ENCODE peak calls at places on chromosome 7, in ten cellular contexts. One of them, this sample, is unnamed.

GRCh38 chr7:105346593-105347322 is 42.0 kb downstream of the SRPK2 start:
- DNase-seq in IMR-90: no peak
- DNase-seq in AG08395: no peak
- DNase-seq in stimulated activated CD4-positive, alpha-beta T cell treated with anti-CD3 and anti-CD28 coated beads, Interleukin-15, amount 100 ng/mL, for 24 hours: no peak
- DNase-seq in iPS DF 6.9: no peak
- DNase-seq in GDM1: no peak
- DNase-seq in kidney tubule cell: no peak
- DNase-seq in B cell: no peak
- DNase-seq in mammary epithelial cell: no peak
- DNase-seq in dorsolateral prefrontal cortex: no peak
- DNase-seq in this sample: peak; percentile 55

GRCh38 chr7:111958889-111959288 is 247.3 kb downstream of the DOCK4 start:
- DNase-seq in dorsolateral prefrontal cortex: no peak
- DNase-seq in GDM1: no peak
- DNase-seq in AG08395: no peak
- DNase-seq in kidney tubule cell: peak; percentile 27
- DNase-seq in B cell: no peak
- DNase-seq in mammary epithelial cell: peak; percentile 30
- DNase-seq in IMR-90: no peak
- DNase-seq in stimulated activated CD4-positive, alpha-beta T cell treated with anti-CD3 and anti-CD28 coated beads, Interleukin-15, amount 100 ng/mL, for 24 hours: no peak
- DNase-seq in iPS DF 6.9: no peak
- DNase-seq in this sample: no peak

GRCh38 chr7:123437447-123437995 is 96.9 kb downstream of the IQUB start:
- DNase-seq in mammary epithelial cell: peak; percentile 71
- DNase-seq in B cell: no peak
- DNase-seq in dorsolateral prefrontal cortex: no peak
- DNase-seq in AG08395: no peak
- DNase-seq in IMR-90: no peak
- DNase-seq in kidney tubule cell: peak; percentile 71
- DNase-seq in stimulated activated CD4-positive, alpha-beta T cell treated with anti-CD3 and anti-CD28 coated beads, Interleukin-15, amount 100 ng/mL, for 24 hours: no peak
- DNase-seq in iPS DF 6.9: no peak
- DNase-seq in GDM1: no peak
- DNase-seq in this sample: no peak

GRCh38 chr7:156639426-156640256 is 933 bp upstream of the RNF32 start:
- DNase-seq in mammary epithelial cell: no peak
- DNase-seq in IMR-90: no peak
- DNase-seq in kidney tubule cell: peak; percentile 25
- DNase-seq in dorsolateral prefrontal cortex: no peak
- DNase-seq in stimulated activated CD4-positive, alpha-beta T cell treated with anti-CD3 and anti-CD28 coated beads, Interleukin-15, amount 100 ng/mL, for 24 hours: peak; percentile 17
- DNase-seq in AG08395: no peak
- DNase-seq in iPS DF 6.9: no peak
- DNase-seq in GDM1: no peak
- DNase-seq in B cell: no peak
- DNase-seq in this sample: peak; percentile 4

GRCh38 chr7:2978403-2978802 is 65.3 kb downstream of the CARD11 start:
- DNase-seq in B cell: peak; percentile 93
- DNase-seq in dorsolateral prefrontal cortex: no peak
- DNase-seq in kidney tubule cell: peak; percentile 42
- DNase-seq in IMR-90: no peak
- DNase-seq in iPS DF 6.9: peak; percentile 9
- DNase-seq in AG08395: no peak
- DNase-seq in mammary epithelial cell: peak; percentile 46
- DNase-seq in GDM1: no peak
- DNase-seq in stimulated activated CD4-positive, alpha-beta T cell treated with anti-CD3 and anti-CD28 coated beads, Interleukin-15, amount 100 ng/mL, for 24 hours: peak; percentile 97
- DNase-seq in this sample: peak; percentile 61

GRCh38 chr7:1619152-1620079 is 49.6 kb upstream of the PSMG3 start:
- DNase-seq in mammary epithelial cell: no peak
- DNase-seq in B cell: no peak
- DNase-seq in GDM1: no peak
- DNase-seq in stimulated activated CD4-positive, alpha-beta T cell treated with anti-CD3 and anti-CD28 coated beads, Interleukin-15, amount 100 ng/mL, for 24 hours: peak; percentile 4
- DNase-seq in AG08395: no peak
- DNase-seq in kidney tubule cell: no peak
- DNase-seq in IMR-90: no peak
- DNase-seq in iPS DF 6.9: no peak
- DNase-seq in dorsolateral prefrontal cortex: no peak
- DNase-seq in this sample: no peak

GRCh38 chr7:15397159-15397550 is 164.7 kb downstream of the AGMO start:
- DNase-seq in AG08395: no peak
- DNase-seq in mammary epithelial cell: no peak
- DNase-seq in stimulated activated CD4-positive, alpha-beta T cell treated with anti-CD3 and anti-CD28 coated beads, Interleukin-15, amount 100 ng/mL, for 24 hours: no peak
- DNase-seq in GDM1: no peak
- DNase-seq in kidney tubule cell: no peak
- DNase-seq in iPS DF 6.9: no peak
- DNase-seq in dorsolateral prefrontal cortex: no peak
- DNase-seq in B cell: no peak
- DNase-seq in IMR-90: no peak
- DNase-seq in this sample: no peak

GRCh38 chr7:53996856-53997255 is 545.3 kb upstream of the VSTM2A start:
- DNase-seq in stimulated activated CD4-positive, alpha-beta T cell treated with anti-CD3 and anti-CD28 coated beads, Interleukin-15, amount 100 ng/mL, for 24 hours: no peak
- DNase-seq in iPS DF 6.9: no peak
- DNase-seq in IMR-90: no peak
- DNase-seq in dorsolateral prefrontal cortex: no peak
- DNase-seq in B cell: no peak
- DNase-seq in AG08395: no peak
- DNase-seq in mammary epithelial cell: no peak
- DNase-seq in GDM1: no peak
- DNase-seq in kidney tubule cell: peak; percentile 45
- DNase-seq in this sample: no peak

GRCh38 chr7:70218006-70218405 is 619.7 kb downstream of the AUTS2 start:
- DNase-seq in kidney tubule cell: no peak
- DNase-seq in GDM1: no peak
- DNase-seq in AG08395: no peak
- DNase-seq in dorsolateral prefrontal cortex: no peak
- DNase-seq in stimulated activated CD4-positive, alpha-beta T cell treated with anti-CD3 and anti-CD28 coated beads, Interleukin-15, amount 100 ng/mL, for 24 hours: no peak
- DNase-seq in IMR-90: no peak
- DNase-seq in iPS DF 6.9: no peak
- DNase-seq in B cell: no peak
- DNase-seq in mammary epithelial cell: no peak
- DNase-seq in this sample: no peak

GRCh38 chr7:497946-498655 is 21.5 kb downstream of the PDGFA start:
- DNase-seq in B cell: no peak
- DNase-seq in iPS DF 6.9: no peak
- DNase-seq in stimulated activated CD4-positive, alpha-beta T cell treated with anti-CD3 and anti-CD28 coated beads, Interleukin-15, amount 100 ng/mL, for 24 hours: no peak
- DNase-seq in kidney tubule cell: no peak
- DNase-seq in IMR-90: no peak
- DNase-seq in AG08395: no peak
- DNase-seq in dorsolateral prefrontal cortex: no peak
- DNase-seq in GDM1: no peak
- DNase-seq in mammary epithelial cell: no peak
- DNase-seq in this sample: no peak

GRCh38 chr7:17123020-17123419 is 175.4 kb upstream of the AHR start:
- DNase-seq in iPS DF 6.9: no peak
- DNase-seq in IMR-90: peak; percentile 94
- DNase-seq in B cell: no peak
- DNase-seq in dorsolateral prefrontal cortex: no peak
- DNase-seq in mammary epithelial cell: no peak
- DNase-seq in stimulated activated CD4-positive, alpha-beta T cell treated with anti-CD3 and anti-CD28 coated beads, Interleukin-15, amount 100 ng/mL, for 24 hours: no peak
- DNase-seq in kidney tubule cell: peak; percentile 20
- DNase-seq in AG08395: peak; percentile 74
- DNase-seq in GDM1: peak; percentile 27
- DNase-seq in this sample: no peak

GRCh38 chr7:35249537-35249907 is 4.4 kb downstream of the TBX20 start:
- DNase-seq in stimulated activated CD4-positive, alpha-beta T cell treated with anti-CD3 and anti-CD28 coated beads, Interleukin-15, amount 100 ng/mL, for 24 hours: no peak
- DNase-seq in mammary epithelial cell: no peak
- DNase-seq in GDM1: no peak
- DNase-seq in B cell: no peak
- DNase-seq in dorsolateral prefrontal cortex: no peak
- DNase-seq in iPS DF 6.9: no peak
- DNase-seq in IMR-90: no peak
- DNase-seq in AG08395: no peak
- DNase-seq in kidney tubule cell: no peak
- DNase-seq in this sample: no peak

GRCh38 chr7:37920619-37921339 is at the start of gene EPDR1:
- DNase-seq in kidney tubule cell: peak; percentile 84
- DNase-seq in GDM1: peak; percentile 58
- DNase-seq in dorsolateral prefrontal cortex: peak; percentile 76
- DNase-seq in AG08395: peak; percentile 56
- DNase-seq in B cell: no peak
- DNase-seq in iPS DF 6.9: no peak
- DNase-seq in mammary epithelial cell: peak; percentile 23
- DNase-seq in IMR-90: no peak
- DNase-seq in stimulated activated CD4-positive, alpha-beta T cell treated with anti-CD3 and anti-CD28 coated beads, Interleukin-15, amount 100 ng/mL, for 24 hours: peak; percentile 58
- DNase-seq in this sample: peak; percentile 85

GRCh38 chr7:101882595-101883564 is 65.5 kb downstream of the CUX1 start:
- DNase-seq in kidney tubule cell: peak; percentile 99
- DNase-seq in GDM1: no peak
- DNase-seq in mammary epithelial cell: peak; percentile 99
- DNase-seq in iPS DF 6.9: no peak
- DNase-seq in IMR-90: peak; percentile 100
- DNase-seq in B cell: no peak
- DNase-seq in dorsolateral prefrontal cortex: no peak
- DNase-seq in stimulated activated CD4-positive, alpha-beta T cell treated with anti-CD3 and anti-CD28 coated beads, Interleukin-15, amount 100 ng/mL, for 24 hours: no peak
- DNase-seq in AG08395: peak; percentile 96
- DNase-seq in this sample: peak; percentile 35

GRCh38 chr7:497346-497745 is 22.3 kb downstream of the PDGFA start:
- DNase-seq in AG08395: no peak
- DNase-seq in GDM1: no peak
- DNase-seq in dorsolateral prefrontal cortex: no peak
- DNase-seq in B cell: no peak
- DNase-seq in IMR-90: no peak
- DNase-seq in mammary epithelial cell: no peak
- DNase-seq in kidney tubule cell: no peak
- DNase-seq in iPS DF 6.9: no peak
- DNase-seq in stimulated activated CD4-positive, alpha-beta T cell treated with anti-CD3 and anti-CD28 coated beads, Interleukin-15, amount 100 ng/mL, for 24 hours: no peak
- DNase-seq in this sample: no peak

GRCh38 chr7:55953707-55954475 is 2.2 kb downstream of the MRPS17 start:
- DNase-seq in mammary epithelial cell: no peak
- DNase-seq in B cell: no peak
- DNase-seq in dorsolateral prefrontal cortex: no peak
- DNase-seq in GDM1: no peak
- DNase-seq in iPS DF 6.9: no peak
- DNase-seq in kidney tubule cell: no peak
- DNase-seq in IMR-90: no peak
- DNase-seq in AG08395: no peak
- DNase-seq in stimulated activated CD4-positive, alpha-beta T cell treated with anti-CD3 and anti-CD28 coated beads, Interleukin-15, amount 100 ng/mL, for 24 hours: no peak
- DNase-seq in this sample: no peak

GRCh38 chr7:146665023-146665422 is 548.4 kb downstream of the CNTNAP2 start:
- DNase-seq in stimulated activated CD4-positive, alpha-beta T cell treated with anti-CD3 and anti-CD28 coated beads, Interleukin-15, amount 100 ng/mL, for 24 hours: no peak
- DNase-seq in iPS DF 6.9: no peak
- DNase-seq in IMR-90: no peak
- DNase-seq in B cell: no peak
- DNase-seq in AG08395: no peak
- DNase-seq in GDM1: no peak
- DNase-seq in mammary epithelial cell: no peak
- DNase-seq in kidney tubule cell: no peak
- DNase-seq in dorsolateral prefrontal cortex: no peak
- DNase-seq in this sample: no peak

GRCh38 chr7:4763091-4763793 is 12.2 kb upstream of the AP5Z1 start:
- DNase-seq in B cell: no peak
- DNase-seq in iPS DF 6.9: no peak
- DNase-seq in GDM1: no peak
- DNase-seq in dorsolateral prefrontal cortex: no peak
- DNase-seq in IMR-90: no peak
- DNase-seq in AG08395: no peak
- DNase-seq in kidney tubule cell: no peak
- DNase-seq in stimulated activated CD4-positive, alpha-beta T cell treated with anti-CD3 and anti-CD28 coated beads, Interleukin-15, amount 100 ng/mL, for 24 hours: no peak
- DNase-seq in mammary epithelial cell: no peak
- DNase-seq in this sample: no peak

GRCh38 chr7:50205011-50205410 is 99.5 kb upstream of the IKZF1 start:
- DNase-seq in IMR-90: no peak
- DNase-seq in AG08395: no peak
- DNase-seq in stimulated activated CD4-positive, alpha-beta T cell treated with anti-CD3 and anti-CD28 coated beads, Interleukin-15, amount 100 ng/mL, for 24 hours: no peak
- DNase-seq in kidney tubule cell: no peak
- DNase-seq in dorsolateral prefrontal cortex: no peak
- DNase-seq in GDM1: no peak
- DNase-seq in iPS DF 6.9: no peak
- DNase-seq in mammary epithelial cell: no peak
- DNase-seq in B cell: no peak
- DNase-seq in this sample: no peak

GRCh38 chr7:76047305-76047810 is 442 bp downstream of the STYXL1 start:
- DNase-seq in IMR-90: no peak
- DNase-seq in mammary epithelial cell: no peak
- DNase-seq in B cell: no peak
- DNase-seq in stimulated activated CD4-positive, alpha-beta T cell treated with anti-CD3 and anti-CD28 coated beads, Interleukin-15, amount 100 ng/mL, for 24 hours: no peak
- DNase-seq in dorsolateral prefrontal cortex: no peak
- DNase-seq in AG08395: peak; percentile 12
- DNase-seq in GDM1: no peak
- DNase-seq in iPS DF 6.9: no peak
- DNase-seq in kidney tubule cell: peak; percentile 15
- DNase-seq in this sample: peak; percentile 45

GRCh38 chr7:152544481-152544927 is 108.7 kb upstream of the KMT2C start:
- DNase-seq in iPS DF 6.9: no peak
- DNase-seq in AG08395: no peak
- DNase-seq in stimulated activated CD4-positive, alpha-beta T cell treated with anti-CD3 and anti-CD28 coated beads, Interleukin-15, amount 100 ng/mL, for 24 hours: no peak
- DNase-seq in kidney tubule cell: no peak
- DNase-seq in IMR-90: no peak
- DNase-seq in mammary epithelial cell: no peak
- DNase-seq in B cell: no peak
- DNase-seq in GDM1: no peak
- DNase-seq in dorsolateral prefrontal cortex: no peak
- DNase-seq in this sample: no peak

GRCh38 chr7:79176859-79177477 is 276.5 kb downstream of the MAGI2 start:
- DNase-seq in iPS DF 6.9: peak; percentile 22
- DNase-seq in GDM1: no peak
- DNase-seq in stimulated activated CD4-positive, alpha-beta T cell treated with anti-CD3 and anti-CD28 coated beads, Interleukin-15, amount 100 ng/mL, for 24 hours: no peak
- DNase-seq in AG08395: peak; percentile 34
- DNase-seq in mammary epithelial cell: peak; percentile 34
- DNase-seq in dorsolateral prefrontal cortex: no peak
- DNase-seq in kidney tubule cell: peak; percentile 53
- DNase-seq in IMR-90: peak; percentile 68
- DNase-seq in B cell: no peak
- DNase-seq in this sample: peak; percentile 5